ENCODE peak calls at places on chromosomes 12 and 14, in eight cellular contexts. H is fibroblast of pulmonary artery, L is AG09319, M is lower leg skin, S is right atrium auricular region, X is brain microvascular endothelial cell, K is foreskin fibroblast, F is cardiac muscle cell. J is an unnamed sample.

GRCh38 chr14:31387091-31387490 is 33.3 kb downstream of the HEATR5A start:
- DNase-seq in L (no peak), X (no peak), H (no peak), K (no peak), S (no peak), F (no peak), M (no peak), J (no peak)

GRCh38 chr12:105674871-105675699 is 344.6 kb downstream of the C12orf75 start:
- DNase-seq in X (no peak), F (no peak), S (no peak), L (no peak), K (no peak), H (no peak), M (no peak), J (no peak)

GRCh38 chr12:107169200-107169599 is 75.9 kb upstream of the CRY1 start:
- DNase-seq in L (no peak), S (no peak), F (no peak), X (no peak), K (no peak), H (no peak), M (no peak), J (no peak)

GRCh38 chr14:105353163-105353562 is 38.6 kb downstream of the PACS2 start:
- DNase-seq in K (no peak), X (no peak), F (no peak), S (no peak), H (no peak), M (no peak), L (no peak), J (no peak)

GRCh38 chr12:8078400-8078799 is 3.7 kb upstream of the NECAP1 start:
- DNase-seq in S (no peak), F (peak; percentile 83), K (peak; percentile 73), M (no peak), X (peak; percentile 63), H (peak; percentile 85), L (peak; percentile 49), J (no peak)

GRCh38 chr12:12938541-12938940 is 13.4 kb downstream of the GPRC5D start:
- DNase-seq in F (no peak), L (no peak), S (no peak), K (no peak), M (no peak), X (no peak), H (no peak), J (no peak)

GRCh38 chr12:3204143-3204542 is 127.0 kb downstream of the TSPAN9 start:
- DNase-seq in M (no peak), X (no peak), S (no peak), H (no peak), K (no peak), F (no peak), L (no peak), J (no peak)

GRCh38 chr12:2332266-2332665 is 279.5 kb downstream of the CACNA1C start:
- DNase-seq in S (no peak), L (peak; percentile 39), X (no peak), F (peak; percentile 50), K (no peak), H (peak; percentile 24), M (no peak), J (no peak)

GRCh38 chr14:52640137-52640536 is 55.2 kb downstream of the ERO1A start:
- DNase-seq in F (no peak), K (no peak), S (no peak), H (no peak), M (no peak), X (no peak), L (no peak), J (no peak)

GRCh38 chr14:65041434-65041915 is 54.8 kb downstream of the FNTB start:
- DNase-seq in K (no peak), L (no peak), X (no peak), H (no peak), F (no peak), M (peak; percentile 76), S (no peak), J (no peak)

GRCh38 chr12:109461846-109462766 is 15.0 kb downstream of the KCTD10 start:
- DNase-seq in L (peak; percentile 99), S (peak; percentile 93), F (peak; percentile 99), X (peak; percentile 94), M (peak; percentile 97), H (peak; percentile 97), K (peak; percentile 97), J (no peak)

GRCh38 chr14:30874120-30874998 is at the start of gene COCH:
- DNase-seq in S (no peak), F (no peak), M (peak; percentile 81), K (no peak), L (no peak), H (no peak), X (no peak), J (peak; percentile 66)

GRCh38 chr14:38208825-38209562 is 1.3 kb downstream of the SSTR1 start:
- DNase-seq in S (no peak), H (peak; percentile 69), F (peak; percentile 68), X (no peak), L (no peak), K (peak; percentile 87), M (no peak), J (no peak)

GRCh38 chr12:106239951-106240335 is 7.9 kb downstream of the CKAP4 start:
- DNase-seq in S (peak; percentile 50), X (no peak), M (no peak), H (no peak), K (no peak), F (no peak), L (no peak), J (no peak)

GRCh38 chr12:52084491-52085231 is 5.2 kb downstream of the SMIM41 start:
- DNase-seq in H (no peak), K (no peak), M (no peak), X (no peak), F (no peak), S (no peak), L (no peak), J (no peak)

GRCh38 chr12:52082668-52082987 is 3.1 kb downstream of the SMIM41 start:
- DNase-seq in F (no peak), M (no peak), X (no peak), S (no peak), L (no peak), H (no peak), K (no peak), J (no peak)

GRCh38 chr12:52082988-52083637 is 3.6 kb downstream of the SMIM41 start:
- DNase-seq in H (peak; percentile 53), F (peak; percentile 62), X (peak; percentile 20), S (peak; percentile 70), L (no peak), M (no peak), K (peak; percentile 52), J (peak; percentile 70)

GRCh38 chr12:52082026-52082667 is 2.6 kb downstream of the SMIM41 start:
- DNase-seq in K (peak; percentile 36), F (peak; percentile 52), X (no peak), S (peak; percentile 79), H (peak; percentile 39), L (no peak), M (no peak), J (no peak)

GRCh38 chr12:52083638-52083996 is 4.1 kb downstream of the SMIM41 start:
- DNase-seq in H (no peak), K (no peak), L (no peak), X (no peak), F (no peak), S (no peak), M (no peak), J (no peak)
- TF ChIP-seq CTCF in H (no peak), K (no peak), L (no peak), X (no peak), F (no peak), S (no peak), M (no peak), J (no peak)

GRCh38 chr12:72281145-72281544 is 9.0 kb downstream of the TRHDE start:
- DNase-seq in L (no peak), F (no peak), X (no peak), K (peak; percentile 53), H (no peak), S (no peak), M (no peak), J (no peak)

GRCh38 chr12:72286526-72286925 is 14.4 kb downstream of the TRHDE start:
- DNase-seq in S (no peak), F (no peak), L (no peak), M (no peak), X (no peak), H (no peak), K (no peak), J (no peak)

GRCh38 chr12:72278894-72279293 is 6.7 kb downstream of the TRHDE start:
- DNase-seq in K (no peak), S (no peak), X (no peak), F (no peak), L (no peak), M (no peak), H (no peak), J (no peak)

GRCh38 chr12:72285861-72286260 is 13.7 kb downstream of the TRHDE start:
- DNase-seq in H (no peak), S (no peak), X (no peak), K (no peak), L (no peak), F (no peak), M (no peak), J (no peak)

GRCh38 chr12:72282721-72283120 is 10.6 kb downstream of the TRHDE start:
- DNase-seq in X (peak; percentile 34), S (no peak), H (peak; percentile 33), L (no peak), K (no peak), M (no peak), F (peak; percentile 13), J (no peak)
- TF ChIP-seq CTCF in X (peak; percentile 84), S (no peak), H (peak; percentile 60), L (peak; percentile 81), K (peak; percentile 77), M (no peak), F (peak; percentile 37), J (no peak)

DNA sequence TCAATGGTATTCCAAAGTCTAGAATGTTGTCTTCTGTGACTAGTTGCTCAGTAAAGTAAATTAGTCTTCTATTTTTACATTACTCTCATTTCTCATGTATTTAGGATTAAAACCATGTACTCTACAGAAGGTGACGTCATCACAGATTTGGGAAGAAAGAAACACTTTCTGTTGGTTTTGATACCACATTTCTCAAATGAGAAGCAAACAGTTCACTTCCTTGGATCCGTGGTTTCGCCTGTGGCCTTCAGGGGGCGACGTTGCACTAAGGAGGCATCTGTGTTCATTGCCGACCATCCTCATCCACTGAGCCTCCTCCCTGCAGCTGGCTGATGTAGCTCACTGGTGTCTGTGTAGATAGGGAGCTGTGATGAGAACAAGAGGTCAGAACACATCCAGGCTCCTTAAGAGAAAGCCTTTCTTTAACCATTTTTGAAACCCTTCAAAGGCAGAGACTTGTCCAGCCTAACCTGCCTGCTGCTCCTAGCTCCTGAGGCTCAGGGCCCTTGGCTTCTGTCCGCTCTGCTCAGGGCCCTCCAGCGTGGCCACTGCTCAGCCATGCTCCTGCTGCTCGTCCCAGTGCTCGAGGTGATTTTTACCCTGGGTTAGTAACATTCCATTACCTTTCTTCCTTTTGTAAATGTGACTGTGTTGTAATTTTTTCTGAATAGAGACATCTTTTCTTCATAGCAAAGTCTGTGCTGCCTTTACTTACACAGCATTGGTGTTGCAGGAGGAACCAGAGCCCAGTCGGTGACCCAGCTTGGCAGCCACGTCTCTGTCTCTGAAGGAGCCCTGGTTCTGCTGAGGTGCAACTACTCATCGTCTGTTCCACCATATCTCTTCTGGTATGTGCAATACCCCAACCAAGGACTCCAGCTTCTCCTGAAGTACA is 220.6 kb upstream of the OR4E1 start:
- DNase-seq in H (no peak), L (no peak), K (no peak), M (no peak), X (no peak), S (no peak), F (peak; percentile 10), J (no peak)
- TF ChIP-seq CTCF in H (peak; percentile 26), L (no peak), K (no peak), M (no peak), X (peak; percentile 61), S (no peak), F (peak; percentile 39), J (no peak)

GRCh38 chr14:67068246-67068645 is 121.0 kb upstream of the GARIN2 start:
- DNase-seq in X (no peak), F (peak; percentile 24), H (peak; percentile 17), S (no peak), K (no peak), L (no peak), M (no peak), J (no peak)

GRCh38 chr14:67071506-67071905 is 117.7 kb upstream of the GARIN2 start:
- DNase-seq in K (no peak), F (no peak), X (no peak), L (no peak), S (no peak), H (no peak), M (no peak), J (no peak)
- TF ChIP-seq CTCF in K (no peak), F (no peak), X (no peak), L (no peak), S (no peak), H (no peak), M (no peak), J (no peak)

J was measured in activated B cell treated with CpG ODN at 0.5 μM for 24 hours.